ENCODE peak calls at places on chromosomes 11 and 22, in six cellular contexts. B, H, C, D, Y and P are unnamed samples.

GRCh38 chr11:10314199-10315072 is 9.6 kb downstream of the ADM start:
- DNase-seq in D (no peak), Y (peak), B (peak), H (no peak), C (no peak), P (no peak)

GRCh38 chr22:36010913-36011312 is 17.7 kb downstream of the RBFOX2 start:
- DNase-seq in B (peak), D (no peak), Y (no peak), H (no peak), C (no peak), P (no peak)

GRCh38 chr22:47038206-47038835 is 275.9 kb downstream of the TBC1D22A start:
- DNase-seq in H (no peak), B (peak), Y (no peak), D (peak), C (no peak), P (no peak)

GRCh38 chr11:74141274-74141695 is 29.5 kb downstream of the C2CD3 start:
- DNase-seq in H (no peak), Y (no peak), D (no peak), B (peak), C (no peak), P (no peak)

GRCh38 chr11:61959678-61960077 is 7.8 kb downstream of the FTH1 start:
- DNase-seq in B (no peak), C (no peak), D (no peak), H (no peak), Y (no peak), P (peak)

GRCh38 chr11:15534266-15534665 is 419.5 kb downstream of the INSC start:
- DNase-seq in Y (no peak), D (no peak), C (no peak), B (no peak), H (no peak), P (no peak)

GRCh38 chr22:19430890-19431541 is 517 bp downstream of the HIRA start:
- DNase-seq in C (peak), H (no peak), Y (peak), D (peak), B (peak), P (no peak)

GRCh38 chr22:25167834-25168601 is 31.6 kb upstream of the CRYBB3 start:
- DNase-seq in C (no peak), H (no peak), D (no peak), B (no peak), Y (no peak), P (no peak)

GRCh38 chr11:8067929-8068575 is 13.0 kb upstream of the TUB start:
- DNase-seq in Y (no peak), D (no peak), B (no peak), H (no peak), C (no peak), P (peak)

GRCh38 chr11:72867970-72868369 is 53.8 kb downstream of the ATG16L2 start:
- DNase-seq in D (no peak), B (no peak), C (no peak), H (no peak), Y (no peak), P (no peak)

DNA sequence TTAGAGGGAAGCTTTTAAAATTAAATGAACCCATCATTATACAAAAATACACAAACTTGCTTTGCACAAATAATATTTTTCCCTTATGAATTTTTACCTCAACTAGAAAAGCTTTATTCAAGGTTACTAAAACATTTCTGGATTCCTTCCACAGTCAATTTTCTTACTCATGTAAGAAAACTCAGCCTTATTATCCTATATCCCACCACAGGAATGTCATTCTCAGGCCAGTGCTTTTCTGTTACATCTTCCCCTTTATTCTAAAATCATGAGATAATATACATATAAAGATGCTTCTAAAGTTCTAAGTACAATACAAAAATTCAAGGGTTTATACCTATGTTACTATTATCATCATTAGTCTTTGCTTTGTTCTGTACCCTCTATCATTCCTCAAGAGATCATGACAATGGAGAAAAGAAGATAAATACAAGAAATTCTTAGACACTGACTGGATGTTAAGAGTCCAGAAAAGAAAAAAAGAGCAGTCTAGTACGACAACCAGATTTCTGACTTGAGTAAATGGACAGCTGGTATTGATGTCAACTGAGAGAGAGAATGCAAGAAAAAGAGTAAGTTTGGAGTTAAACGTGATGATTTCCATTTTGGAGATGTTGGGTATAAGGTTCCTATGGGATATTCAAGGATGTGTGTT is 60.3 kb downstream of the MTMR2 start:
- DNase-seq in C (no peak), Y (no peak), D (no peak), B (peak), H (no peak), P (no peak)
- H3K4me3 ChIP-seq in C (no peak), Y (no peak), D (no peak), B (no peak), H (no peak), P (no peak)

GRCh38 chr22:48576333-48577013 is 1251.2 kb downstream of the BRD1 start:
- DNase-seq in C (no peak), H (no peak), Y (no peak), D (peak), B (peak), P (no peak)
- H3K4me3 ChIP-seq in C (no peak), H (peak), Y (no peak), D (peak), B (no peak), P (no peak)

DNA sequence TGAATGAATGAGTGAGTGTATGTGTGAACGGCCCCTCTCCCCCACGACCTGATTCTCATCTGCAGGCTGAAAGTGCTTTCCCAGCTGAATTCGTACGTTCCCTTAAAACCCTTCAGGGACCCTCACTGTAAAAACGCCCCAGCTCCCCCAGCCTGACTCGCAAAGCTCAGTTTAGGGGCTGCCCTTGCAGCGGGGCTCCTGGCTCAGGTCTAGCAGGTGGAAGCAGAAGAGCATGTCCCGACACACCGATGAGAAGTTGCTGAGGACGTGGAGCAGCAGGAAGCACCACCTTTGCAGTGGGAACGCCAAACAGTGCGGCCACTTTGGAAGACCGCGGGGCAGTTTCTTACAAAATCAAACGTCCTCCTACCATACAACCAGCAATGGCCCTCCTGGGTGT is 3.6 kb upstream of the MRPL23 start:
- DNase-seq in B (no peak), D (peak), H (peak), C (peak), Y (no peak), P (no peak)
- H3K4me3 ChIP-seq in B (no peak), D (no peak), H (no peak), C (no peak), Y (no peak), P (no peak)

GRCh38 chr11:102117472-102118113 is 7.3 kb downstream of the YAP1 start:
- DNase-seq in B (peak), C (no peak), Y (no peak), D (no peak), H (no peak), P (no peak)
- H3K4me3 ChIP-seq in B (no peak), C (no peak), Y (no peak), D (peak), H (no peak), P (no peak)

GRCh38 chr11:65576867-65577755 is 1.3 kb downstream of the EHBP1L1 start:
- DNase-seq in C (no peak), D (peak), Y (peak), H (no peak), B (peak), P (peak)
- H3K4me3 ChIP-seq in C (peak), D (peak), Y (peak), H (peak), B (peak), P (peak)

GRCh38 chr11:67998150-67999045 is 5.5 kb downstream of the UNC93B1 start:
- DNase-seq in C (no peak), Y (peak), D (peak), H (no peak), B (no peak), P (no peak)

GRCh38 chr11:67997460-67997921 is 6.4 kb downstream of the UNC93B1 start:
- DNase-seq in D (peak), H (no peak), B (no peak), Y (no peak), C (no peak), P (no peak)

GRCh38 chr11:67996051-67996450 is 7.8 kb downstream of the UNC93B1 start:
- DNase-seq in D (peak), B (no peak), Y (peak), H (no peak), C (no peak), P (no peak)

GRCh38 chr11:67999201-67999629 is 4.7 kb downstream of the UNC93B1 start:
- DNase-seq in B (no peak), H (no peak), C (no peak), D (peak), Y (no peak), P (no peak)

DNA sequence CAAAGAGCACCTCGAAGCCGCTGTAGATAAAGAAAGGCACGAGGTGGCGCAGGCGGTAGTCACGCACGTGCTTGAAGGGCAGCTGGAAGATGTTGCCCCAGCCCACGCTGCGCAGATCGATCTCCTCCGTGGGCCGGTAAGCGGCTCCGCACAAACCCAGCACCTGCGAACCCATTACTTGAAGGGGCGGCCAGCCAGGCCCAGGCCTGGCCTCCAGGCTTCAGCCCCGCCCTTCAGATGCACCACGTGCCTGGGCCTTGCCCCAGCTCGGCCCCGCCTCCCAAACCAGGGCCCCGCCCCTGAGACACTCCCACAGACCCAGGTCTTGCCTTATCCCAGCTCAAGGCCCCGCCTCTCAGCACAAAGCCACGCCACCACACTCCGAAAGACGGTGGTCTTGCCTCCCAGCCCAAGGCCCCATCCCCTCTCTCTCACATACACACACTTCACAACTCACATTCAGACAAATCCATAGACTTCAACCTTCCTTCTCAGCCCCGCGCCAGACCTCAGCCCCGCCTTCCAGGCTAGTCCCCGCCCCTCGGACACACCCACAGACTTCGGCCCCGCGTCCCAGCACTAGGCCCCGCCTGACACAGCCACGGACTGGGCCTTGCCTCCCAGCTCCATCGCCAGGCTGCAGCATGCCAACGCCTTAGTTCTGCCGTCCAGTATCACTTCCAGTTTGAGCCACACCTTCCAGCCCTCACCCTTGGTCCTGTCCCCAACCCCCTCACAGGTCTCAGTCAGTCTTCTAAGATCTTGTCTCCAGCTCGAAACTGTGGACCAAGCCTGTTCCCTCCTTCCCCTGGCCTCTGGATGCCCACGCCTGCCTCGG is 7.1 kb downstream of the UNC93B1 start:
- DNase-seq in H (no peak), C (peak), Y (peak), D (peak), B (peak), P (no peak)
- H3K4me3 ChIP-seq in H (peak), C (no peak), Y (no peak), D (no peak), B (no peak), P (no peak)

DNA sequence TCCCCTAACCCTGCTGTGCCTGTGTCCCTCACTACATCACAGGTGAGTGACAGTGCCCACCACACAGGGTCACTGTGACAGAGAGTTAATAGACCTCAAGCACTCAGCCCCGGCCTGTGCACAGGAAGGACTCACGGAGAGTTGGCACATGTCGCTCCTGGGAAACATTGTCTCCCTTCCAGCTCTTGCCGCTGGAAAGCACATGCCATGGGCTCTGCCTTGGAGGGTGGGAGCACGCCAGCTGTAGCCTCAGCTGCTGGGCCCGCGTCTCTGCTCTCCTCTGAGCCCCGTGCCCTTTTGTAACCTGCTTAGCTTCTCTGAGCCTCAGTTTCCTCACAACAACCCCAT is 737 bp downstream of the RHOD start:
- DNase-seq in D (no peak), C (no peak), B (peak), H (no peak), Y (no peak), P (no peak)
- H3K4me3 ChIP-seq in D (peak), C (peak), B (peak), H (peak), Y (no peak), P (peak)